ENCODE peak calls at places on chromosomes 5 and 9, in five cellular contexts. G, D, V, I and S are unnamed samples.

GRCh38 chr5:4905674-4906528 is 234.2 kb upstream of the ADAMTS16 start:
- DNase-seq in G (no peak), D (no peak), V (no peak), I (peak; percentile 71), S (no peak)

GRCh38 chr9:98520221-98520920 is 188.4 kb downstream of the GABBR2 start:
- DNase-seq in G (no peak), D (no peak), V (peak; percentile 27), I (no peak), S (no peak)

GRCh38 chr5:174505621-174506020 is 218.8 kb upstream of the MSX2 start:
- DNase-seq in G (peak; percentile 29), D (peak; percentile 76), V (peak; percentile 40), I (no peak), S (no peak)

GRCh38 chr5:150153957-150154617 is 1.6 kb downstream of the PDGFRB start:
- DNase-seq in G (peak; percentile 50), D (peak; percentile 82), V (peak; percentile 72), I (peak; percentile 57), S (no peak)

GRCh38 chr5:131151216-131151615 is 13.8 kb downstream of the HINT1 start:
- DNase-seq in G (no peak), D (no peak), V (no peak), I (no peak), S (no peak)

GRCh38 chr5:128199104-128199503 is 115.5 kb downstream of the SLC12A2 start:
- DNase-seq in G (no peak), D (peak; percentile 85), V (peak; percentile 30), I (no peak), S (no peak)

GRCh38 chr5:31329722-31330121 is 136.2 kb downstream of the CDH6 start:
- DNase-seq in G (no peak), D (peak; percentile 10), V (no peak), I (no peak), S (no peak)

GRCh38 chr5:57900356-57900944 is 417.8 kb upstream of the ACTBL2 start:
- DNase-seq in G (no peak), D (peak; percentile 45), V (no peak), I (no peak), S (no peak)

GRCh38 chr5:126348855-126349635 is 74.2 kb upstream of the GRAMD2B start:
- DNase-seq in G (peak; percentile 4), D (peak; percentile 57), V (peak; percentile 57), I (peak; percentile 50), S (no peak)

GRCh38 chr5:168117469-168117868 is 174.0 kb upstream of the WWC1 start:
- DNase-seq in G (no peak), D (no peak), V (no peak), I (no peak), S (no peak)

GRCh38 chr5:171755354-171755821 is 30.2 kb upstream of the SMIM23 start:
- DNase-seq in G (no peak), D (no peak), V (no peak), I (no peak), S (no peak)

GRCh38 chr9:88991066-88992030 is at the start of gene S1PR3:
- DNase-seq in G (peak; percentile 60), D (peak; percentile 66), V (peak; percentile 54), I (peak; percentile 77), S (no peak)

GRCh38 chr5:155508673-155509072 is 495.1 kb downstream of the KIF4B start:
- DNase-seq in G (no peak), D (no peak), V (no peak), I (no peak), S (no peak)

GRCh38 chr9:4335631-4336030 is 35.8 kb upstream of the GLIS3 start:
- DNase-seq in G (no peak), D (no peak), V (no peak), I (no peak), S (no peak)

GRCh38 chr9:137688725-137689124 is 69.9 kb downstream of the EHMT1 start:
- DNase-seq in G (no peak), D (no peak), V (no peak), I (no peak), S (no peak)

GRCh38 chr5:54446169-54446786 is 9.2 kb upstream of the HSPB3 start:
- DNase-seq in G (no peak), D (no peak), V (peak; percentile 11), I (no peak), S (no peak)

GRCh38 chr5:141669519-141669918 is 12.5 kb downstream of the ARAP3 start:
- DNase-seq in G (no peak), D (no peak), V (no peak), I (peak; percentile 61), S (no peak)

GRCh38 chr5:75324791-75325190 is 12.2 kb upstream of the HMGCR start:
- DNase-seq in G (no peak), D (no peak), V (no peak), I (no peak), S (no peak)

GRCh38 chr9:103399535-103399934 is 404.4 kb downstream of the CYLC2 start:
- DNase-seq in G (no peak), D (no peak), V (no peak), I (no peak), S (no peak)

GRCh38 chr5:168269950-168270349 is 21.5 kb upstream of the WWC1 start:
- DNase-seq in G (no peak), D (peak; percentile 29), V (peak; percentile 24), I (peak; percentile 45), S (no peak)

GRCh38 chr9:125142560-125143376 is 560 bp downstream of the SCAI start:
- DNase-seq in G (peak; percentile 18), D (no peak), V (no peak), I (peak; percentile 77), S (peak; percentile 17)

GRCh38 chr5:126694403-126694802 is 82.5 kb upstream of the LMNB1 start:
- DNase-seq in G (no peak), D (no peak), V (no peak), I (no peak), S (no peak)

GRCh38 chr5:112795944-112796678 is 58.4 kb downstream of the APC start:
- DNase-seq in G (peak; percentile 3), D (peak; percentile 74), V (no peak), I (peak; percentile 25), S (no peak)

GRCh38 chr9:71783120-71783523 is 14.8 kb upstream of the CEMIP2 start:
- DNase-seq in G (no peak), D (no peak), V (no peak), I (no peak), S (peak; percentile 85)

GRCh38 chr5:150568663-150569062 is 60.7 kb downstream of the NDST1 start:
- DNase-seq in G (no peak), D (no peak), V (no peak), I (no peak), S (no peak)

GRCh38 chr9:75086443-75087278 is 1.3 kb downstream of the NMRK1 start:
- DNase-seq in G (no peak), D (no peak), V (no peak), I (peak; percentile 58), S (no peak)

GRCh38 chr5:98638111-98638510 is 135.4 kb upstream of the RGMB start:
- DNase-seq in G (no peak), D (no peak), V (no peak), I (no peak), S (no peak)

GRCh38 chr5:177497011-177497296 is 450 bp downstream of the PDLIM7 start:
- DNase-seq in G (peak; percentile 66), D (no peak), V (no peak), I (no peak), S (no peak)

GRCh38 chr5:112165897-112166737 is 253.0 kb downstream of the EPB41L4A start:
- DNase-seq in G (no peak), D (peak; percentile 14), V (no peak), I (peak; percentile 92), S (no peak)

GRCh38 chr9:33044162-33044673 is 19.1 kb downstream of the DNAJA1 start:
- DNase-seq in G (peak; percentile 89), D (peak; percentile 94), V (peak; percentile 93), I (peak; percentile 89), S (peak; percentile 60)

GRCh38 chr9:33041459-33042188 is 16.6 kb downstream of the DNAJA1 start:
- DNase-seq in G (no peak), D (no peak), V (peak; percentile 47), I (no peak), S (no peak)

GRCh38 chr9:33042528-33042927 is 17.5 kb downstream of the DNAJA1 start:
- DNase-seq in G (no peak), D (no peak), V (no peak), I (no peak), S (no peak)

GRCh38 chr9:33048054-33048465 is 23.0 kb downstream of the DNAJA1 start:
- DNase-seq in G (no peak), D (no peak), V (no peak), I (no peak), S (no peak)

DNA sequence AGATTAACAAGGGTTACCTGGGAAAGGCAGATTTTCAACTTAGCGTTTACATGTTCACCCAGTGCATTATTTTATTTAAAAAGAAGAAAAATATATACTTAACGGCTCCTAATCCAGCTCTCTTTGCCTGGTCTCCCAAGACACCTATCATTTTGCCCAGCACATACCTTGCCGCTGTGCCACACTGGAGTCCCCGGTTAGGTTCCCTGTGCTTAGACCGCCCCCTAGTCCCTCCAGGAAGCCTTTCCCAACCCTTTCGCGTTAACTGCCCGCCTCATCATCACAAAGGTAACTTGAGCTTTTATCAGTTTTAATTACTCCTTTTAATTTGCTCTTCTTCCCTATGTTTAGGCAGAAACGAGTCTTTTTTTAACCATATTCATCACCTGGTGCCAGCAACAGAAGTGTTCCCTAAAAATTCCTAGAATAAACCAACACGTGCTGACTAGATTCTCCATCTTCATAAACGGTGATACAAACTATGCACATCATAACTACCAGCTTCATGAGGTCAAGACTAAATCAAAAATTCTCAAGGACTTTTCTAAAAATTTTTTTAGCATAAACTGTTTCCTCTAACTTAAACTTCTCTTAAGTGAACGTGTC is 19.7 kb downstream of the DNAJA1 start:
- DNase-seq in G (peak; percentile 55), D (peak; percentile 40), V (peak; percentile 40), I (peak; percentile 81), S (no peak)
- TF ChIP-seq CTCF in G (peak; percentile 53), D (peak; percentile 53), V (peak; percentile 1), I (peak; percentile 48), S (no peak)

DNA sequence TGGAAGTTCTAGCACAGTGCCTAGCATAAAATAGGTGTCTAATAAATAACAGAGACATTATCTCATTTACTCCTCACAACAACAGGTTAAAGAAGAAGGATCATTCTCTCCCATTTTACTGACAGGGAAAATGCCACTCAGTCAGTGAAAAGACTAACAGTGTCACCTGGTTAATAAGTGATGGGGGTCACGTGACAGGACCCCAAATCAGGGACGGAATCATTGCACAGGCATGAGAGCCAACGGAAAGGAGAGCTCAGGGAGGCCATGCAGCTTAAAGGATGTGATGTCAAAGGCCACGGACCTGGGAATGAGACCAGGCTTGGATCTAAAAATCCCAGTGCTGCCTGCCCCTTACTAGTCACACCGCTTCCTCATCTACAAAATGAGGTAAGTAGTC is 101.2 kb downstream of the BNC2 start:
- DNase-seq in G (no peak), D (no peak), V (no peak), I (no peak), S (no peak)
- TF ChIP-seq CTCF in G (no peak), D (no peak), V (no peak), I (no peak), S (no peak)

GRCh38 chr5:64971538-64971937 is 202.8 kb downstream of the CWC27 start:
- DNase-seq in G (no peak), D (peak; percentile 45), V (peak; percentile 44), I (no peak), S (no peak)
- TF ChIP-seq CTCF in G (peak; percentile 23), D (peak; percentile 46), V (peak; percentile 29), I (no peak), S (no peak)

GRCh38 chr5:38433160-38433861 is 123.1 kb downstream of the LIFR start:
- DNase-seq in G (no peak), D (peak; percentile 97), V (peak; percentile 95), I (no peak), S (no peak)
- TF ChIP-seq CTCF in G (no peak), D (peak; percentile 40), V (no peak), I (no peak), S (no peak)